ENCODE peak calls at places on chromosomes 5 and 9, in four cellular contexts. One of them, this sample, is unnamed.

GRCh38 chr9:37956904-37957663 is 53.2 kb upstream of the SLC25A51 start:
- DNase-seq in GM12878: no peak
- DNase-seq in IMR-90: no peak
- DNase-seq in H1: no peak
- DNase-seq in this sample: peak; percentile 58

GRCh38 chr5:82388186-82388585 is 110.0 kb upstream of the RPS23 start:
- DNase-seq in GM12878: no peak
- DNase-seq in H1: no peak
- DNase-seq in IMR-90: peak; percentile 80
- DNase-seq in this sample: no peak

GRCh38 chr9:655875-656274 is 185.6 kb upstream of the DMRT1 start:
- DNase-seq in H1: no peak
- DNase-seq in GM12878: no peak
- DNase-seq in IMR-90: no peak
- DNase-seq in this sample: no peak

GRCh38 chr5:181187500-181188213 is 17.3 kb downstream of the TRIM7 start:
- DNase-seq in H1: no peak
- DNase-seq in GM12878: no peak
- DNase-seq in IMR-90: peak; percentile 80
- DNase-seq in this sample: peak; percentile 62

GRCh38 chr9:114224247-114224610 is 68.9 kb downstream of the COL27A1 start:
- DNase-seq in H1: no peak
- DNase-seq in IMR-90: peak; percentile 72
- DNase-seq in GM12878: no peak
- DNase-seq in this sample: no peak

GRCh38 chr9:125284855-125285254 is 23.2 kb downstream of the GAPVD1 start:
- DNase-seq in H1: no peak
- DNase-seq in GM12878: no peak
- DNase-seq in IMR-90: no peak
- DNase-seq in this sample: peak; percentile 81

GRCh38 chr5:133508845-133509741 is 103.2 kb downstream of the FSTL4 start:
- DNase-seq in IMR-90: no peak
- DNase-seq in H1: no peak
- DNase-seq in GM12878: no peak
- DNase-seq in this sample: no peak

GRCh38 chr9:35842795-35843194 is 13.8 kb downstream of the TMEM8B start:
- DNase-seq in IMR-90: no peak
- DNase-seq in H1: no peak
- DNase-seq in GM12878: peak; percentile 61
- DNase-seq in this sample: no peak

GRCh38 chr5:60479542-60479941 is 220.4 kb downstream of the DEPDC1B start:
- DNase-seq in GM12878: no peak
- DNase-seq in IMR-90: no peak
- DNase-seq in H1: no peak
- DNase-seq in this sample: no peak

GRCh38 chr5:26192496-26192895 is 845.9 kb downstream of the CDH9 start:
- DNase-seq in H1: no peak
- DNase-seq in GM12878: no peak
- DNase-seq in IMR-90: no peak
- DNase-seq in this sample: no peak

GRCh38 chr9:128550770-128551651 is 1.4 kb upstream of the SPTAN1 start:
- DNase-seq in GM12878: no peak
- DNase-seq in H1: no peak
- DNase-seq in IMR-90: peak; percentile 24
- DNase-seq in this sample: no peak

GRCh38 chr5:123093279-123094226 is 4.5 kb downstream of the PRDM6 start:
- DNase-seq in IMR-90: peak; percentile 30
- DNase-seq in GM12878: no peak
- DNase-seq in H1: no peak
- DNase-seq in this sample: no peak

GRCh38 chr9:134886413-134886913 is 5.9 kb downstream of the FCN2 start:
- DNase-seq in GM12878: no peak
- DNase-seq in IMR-90: no peak
- DNase-seq in H1: no peak
- DNase-seq in this sample: no peak

GRCh38 chr5:68365894-68366293 is 150.3 kb downstream of the PIK3R1 start:
- DNase-seq in IMR-90: no peak
- DNase-seq in H1: no peak
- DNase-seq in GM12878: peak; percentile 31
- DNase-seq in this sample: no peak

GRCh38 chr5:149264432-149265069 is 7.1 kb upstream of the AFAP1L1 start:
- DNase-seq in IMR-90: no peak
- DNase-seq in H1: peak; percentile 53
- DNase-seq in GM12878: no peak
- DNase-seq in this sample: peak; percentile 27

GRCh38 chr5:1155191-1156032 is 43.5 kb upstream of the SLC12A7 start:
- DNase-seq in GM12878: no peak
- DNase-seq in H1: no peak
- DNase-seq in IMR-90: no peak
- DNase-seq in this sample: peak; percentile 62

GRCh38 chr5:14744296-14745187 is 80.0 kb downstream of the OTULIN start:
- DNase-seq in H1: no peak
- DNase-seq in GM12878: no peak
- DNase-seq in IMR-90: no peak
- DNase-seq in this sample: no peak

GRCh38 chr5:2038337-2039179 is 155.8 kb upstream of the IRX4 start:
- DNase-seq in H1: peak; percentile 80
- DNase-seq in IMR-90: peak; percentile 3
- DNase-seq in GM12878: no peak
- DNase-seq in this sample: peak; percentile 79

GRCh38 chr9:133290751-133291302 is 15.8 kb upstream of the ABO start:
- DNase-seq in GM12878: no peak
- DNase-seq in IMR-90: no peak
- DNase-seq in H1: no peak
- DNase-seq in this sample: no peak

GRCh38 chr5:54363669-54364068 is 53.3 kb upstream of the ARL15 start:
- DNase-seq in IMR-90: no peak
- DNase-seq in H1: no peak
- DNase-seq in GM12878: no peak
- DNase-seq in this sample: no peak

GRCh38 chr9:114743446-114743845 is 61.5 kb upstream of the TEX48 start:
- DNase-seq in GM12878: no peak
- DNase-seq in H1: no peak
- DNase-seq in IMR-90: no peak
- DNase-seq in this sample: no peak

GRCh38 chr5:140567871-140568270 is 3.2 kb downstream of the SLC35A4 start:
- DNase-seq in H1: no peak
- DNase-seq in GM12878: no peak
- DNase-seq in IMR-90: no peak
- DNase-seq in this sample: no peak

GRCh38 chr9:96436063-96436455 is 13.9 kb upstream of the HABP4 start:
- DNase-seq in H1: no peak
- DNase-seq in IMR-90: no peak
- DNase-seq in GM12878: no peak
- DNase-seq in this sample: no peak

GRCh38 chr9:29044959-29045358 is 1471.7 kb upstream of the C9orf72 start:
- DNase-seq in H1: no peak
- DNase-seq in IMR-90: no peak
- DNase-seq in GM12878: no peak
- DNase-seq in this sample: no peak

GRCh38 chr5:105836263-105836662 is 1834.5 kb downstream of the EFNA5 start:
- DNase-seq in IMR-90: peak; percentile 63
- DNase-seq in GM12878: no peak
- DNase-seq in H1: no peak
- DNase-seq in this sample: no peak

GRCh38 chr5:157263586-157264090 is 2.3 kb upstream of the CYFIP2 start:
- DNase-seq in IMR-90: no peak
- DNase-seq in H1: no peak
- DNase-seq in GM12878: no peak
- DNase-seq in this sample: no peak

GRCh38 chr5:95856501-95856981 is 34.0 kb upstream of the GLRX start:
- DNase-seq in H1: no peak
- DNase-seq in GM12878: no peak
- DNase-seq in IMR-90: no peak
- DNase-seq in this sample: no peak

GRCh38 chr5:95859327-95860060 is 37.0 kb upstream of the GLRX start:
- DNase-seq in GM12878: no peak
- DNase-seq in H1: no peak
- DNase-seq in IMR-90: no peak
- DNase-seq in this sample: no peak

GRCh38 chr5:95857185-95857945 is 34.8 kb upstream of the GLRX start:
- DNase-seq in GM12878: no peak
- DNase-seq in IMR-90: peak; percentile 91
- DNase-seq in H1: no peak
- DNase-seq in this sample: peak; percentile 36

GRCh38 chr5:95858661-95859326 is 36.3 kb upstream of the GLRX start:
- DNase-seq in H1: peak; percentile 82
- DNase-seq in IMR-90: peak; percentile 100
- DNase-seq in GM12878: peak; percentile 67
- DNase-seq in this sample: peak; percentile 90

DNA sequence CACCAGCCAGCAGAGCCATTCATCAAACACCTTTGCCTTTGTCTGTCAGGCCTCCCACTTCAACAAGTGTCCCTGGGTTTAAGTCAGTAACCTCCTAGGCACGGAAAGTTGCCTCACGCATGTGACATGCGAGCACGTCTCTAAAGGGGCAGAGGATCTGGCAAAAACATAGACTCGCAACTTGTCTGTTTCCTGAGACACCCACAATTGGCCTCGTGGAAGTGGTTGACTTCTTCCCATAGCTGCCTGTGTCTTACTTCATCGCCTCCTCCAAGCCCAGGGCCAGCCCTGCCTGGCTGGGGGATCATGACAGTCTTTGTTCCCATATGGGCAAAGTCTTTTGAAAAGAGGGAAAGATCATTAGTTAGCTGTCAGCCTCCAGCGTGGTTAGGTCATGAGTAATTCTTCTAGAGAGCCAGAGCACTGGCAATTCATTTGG is 35.5 kb upstream of the GLRX start:
- DNase-seq in IMR-90: peak; percentile 93
- DNase-seq in GM12878: no peak
- DNase-seq in H1: no peak
- DNase-seq in this sample: no peak
- TF ChIP-seq CHD1 in IMR-90: no peak
- TF ChIP-seq CHD1 in GM12878: no peak
- TF ChIP-seq CHD1 in H1: no peak
- TF ChIP-seq CHD1 in this sample: no peak

GRCh38 chr9:27352457-27353188 is 55.7 kb upstream of the EQTN start:
- DNase-seq in H1: no peak
- DNase-seq in GM12878: peak; percentile 42
- DNase-seq in IMR-90: no peak
- DNase-seq in this sample: no peak

GRCh38 chr9:27351438-27351837 is 54.5 kb upstream of the EQTN start:
- DNase-seq in IMR-90: no peak
- DNase-seq in GM12878: no peak
- DNase-seq in H1: no peak
- DNase-seq in this sample: no peak

GRCh38 chr9:27356446-27356845 is 59.5 kb upstream of the EQTN start:
- DNase-seq in H1: no peak
- DNase-seq in IMR-90: no peak
- DNase-seq in GM12878: no peak
- DNase-seq in this sample: no peak

GRCh38 chr9:27355166-27355565 is 58.2 kb upstream of the EQTN start:
- DNase-seq in GM12878: no peak
- DNase-seq in IMR-90: no peak
- DNase-seq in H1: no peak
- DNase-seq in this sample: no peak

DNA sequence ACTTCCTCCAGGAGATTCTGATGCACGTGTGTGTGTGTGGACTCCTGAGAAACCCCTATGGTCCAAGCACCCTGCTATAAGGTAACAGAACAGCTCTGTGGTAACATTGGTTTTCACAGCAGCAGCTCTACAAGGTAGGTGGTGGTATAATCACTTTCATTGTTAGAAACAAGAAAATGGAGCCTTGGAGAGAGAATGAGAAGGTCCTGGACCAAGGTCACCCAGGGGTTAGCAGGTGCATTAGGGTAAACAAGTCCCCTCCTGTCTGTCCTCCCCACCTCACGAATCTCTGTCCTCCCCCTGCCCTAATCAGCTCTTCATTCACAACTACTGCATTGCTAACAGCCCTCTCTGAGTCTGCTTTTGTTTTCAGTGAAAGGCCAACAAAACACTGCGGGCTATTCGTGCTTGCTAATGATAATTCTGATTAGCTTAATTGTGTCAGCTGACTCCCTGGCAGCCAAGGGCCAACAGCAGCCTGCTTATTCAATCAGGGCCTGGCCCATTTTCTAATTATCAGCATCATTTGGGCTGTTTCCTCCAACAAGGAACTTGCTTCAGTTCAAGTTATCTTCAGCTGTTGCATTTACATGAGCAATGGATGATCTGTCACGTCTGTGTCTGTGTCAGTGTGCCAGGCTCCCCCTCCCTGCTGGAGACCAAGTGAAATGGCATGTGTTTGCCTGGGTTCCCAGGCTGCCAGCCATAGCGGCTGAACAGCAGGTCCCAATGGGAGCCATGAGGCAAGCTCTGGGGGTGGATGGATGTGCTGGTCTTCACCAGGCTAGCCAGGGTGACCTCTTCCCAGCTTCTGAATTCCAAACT is 56.7 kb upstream of the EQTN start:
- DNase-seq in H1: no peak
- DNase-seq in IMR-90: no peak
- DNase-seq in GM12878: peak; percentile 46
- DNase-seq in this sample: no peak
- TF ChIP-seq CHD1 in H1: no peak
- TF ChIP-seq CHD1 in IMR-90: no peak
- TF ChIP-seq CHD1 in GM12878: no peak
- TF ChIP-seq CHD1 in this sample: no peak

GRCh38 chr9:88342246-88342645 is 46.0 kb upstream of the SPIN1 start:
- DNase-seq in GM12878: no peak
- DNase-seq in IMR-90: peak; percentile 12
- DNase-seq in H1: no peak
- DNase-seq in this sample: no peak
- TF ChIP-seq CHD1 in GM12878: no peak
- TF ChIP-seq CHD1 in IMR-90: no peak
- TF ChIP-seq CHD1 in H1: no peak
- TF ChIP-seq CHD1 in this sample: no peak

GRCh38 chr5:38905516-38905915 is 59.7 kb downstream of the OSMR start:
- DNase-seq in GM12878: no peak
- DNase-seq in IMR-90: peak; percentile 26
- DNase-seq in H1: no peak
- DNase-seq in this sample: no peak
- TF ChIP-seq CHD1 in GM12878: no peak
- TF ChIP-seq CHD1 in IMR-90: no peak
- TF ChIP-seq CHD1 in H1: no peak
- TF ChIP-seq CHD1 in this sample: no peak

DNA sequence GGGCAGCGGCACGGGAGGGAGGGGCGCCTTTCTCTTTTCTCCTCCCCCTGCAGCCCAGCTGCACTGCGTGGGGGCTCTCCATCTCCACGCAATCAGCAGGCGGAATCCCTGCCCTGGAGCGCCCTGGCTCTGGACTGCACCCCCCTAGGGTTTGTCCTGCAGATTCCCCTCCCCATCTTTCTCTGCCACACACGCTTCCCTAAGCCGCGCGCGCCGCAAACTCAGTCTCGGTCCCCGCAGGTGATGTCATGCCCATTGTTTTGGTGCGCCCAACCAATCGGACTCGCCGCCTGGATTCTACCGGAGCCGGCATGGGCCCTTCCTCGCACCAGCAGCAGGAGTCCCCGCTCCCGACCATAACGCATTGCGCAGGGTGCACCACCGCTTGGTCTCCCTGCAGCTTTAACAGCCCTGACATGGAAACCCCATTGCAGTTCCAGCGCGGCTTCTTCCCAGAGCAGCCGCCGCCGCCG is at the start of gene KCNN2:
- DNase-seq in IMR-90: peak; percentile 92
- DNase-seq in H1: peak; percentile 87
- DNase-seq in GM12878: peak; percentile 26
- DNase-seq in this sample: no peak
- TF ChIP-seq CHD1 in IMR-90: no peak
- TF ChIP-seq CHD1 in H1: no peak
- TF ChIP-seq CHD1 in GM12878: no peak
- TF ChIP-seq CHD1 in this sample: no peak

This sample was measured in K562.